ENCODE peak calls at places on chromosomes 12 and 14, in seven cellular contexts. X, W, J, A, Y, D and Q are unnamed samples.

GRCh38 chr12:96766232-96766631 is 140.8 kb upstream of the NEDD1 start:
- DNase-seq in X (no peak), W (no peak), J (no peak), A (no peak), Y (no peak), D (no peak), Q (no peak)

GRCh38 chr12:66066071-66066928 is 64.2 kb downstream of the LLPH start:
- DNase-seq in X (peak; percentile 28), W (no peak), J (no peak), A (no peak), Y (peak; percentile 4), D (no peak), Q (peak; percentile 94)

GRCh38 chr12:53599579-53599978 is 26.6 kb downstream of the ATF7 start:
- DNase-seq in X (no peak), W (no peak), J (no peak), A (no peak), Y (no peak), D (no peak), Q (no peak)

GRCh38 chr14:101173698-101174521 is 270.4 kb upstream of the RTL1 start:
- DNase-seq in X (no peak), W (no peak), J (no peak), A (no peak), Y (no peak), D (no peak), Q (no peak)

GRCh38 chr14:93331375-93332031 is 1.3 kb downstream of the BTBD7 start:
- DNase-seq in X (peak; percentile 39), W (no peak), J (peak; percentile 66), A (no peak), Y (no peak), D (no peak), Q (no peak)

GRCh38 chr14:31038521-31039166 is 12.5 kb upstream of the STRN3 start:
- DNase-seq in X (peak; percentile 64), W (no peak), J (no peak), A (no peak), Y (no peak), D (no peak), Q (no peak)

GRCh38 chr14:34322940-34323418 is 139.1 kb downstream of the SPTSSA start:
- DNase-seq in X (peak; percentile 19), W (peak; percentile 60), J (peak; percentile 52), A (peak; percentile 54), Y (peak; percentile 80), D (peak; percentile 65), Q (peak; percentile 77)

GRCh38 chr12:57377103-57377840 is 53.6 kb downstream of the R3HDM2 start:
- DNase-seq in X (no peak), W (no peak), J (no peak), A (no peak), Y (no peak), D (no peak), Q (no peak)

GRCh38 chr12:15757553-15758255 is 31.5 kb downstream of the EPS8 start:
- DNase-seq in X (peak; percentile 93), W (no peak), J (no peak), A (no peak), Y (no peak), D (no peak), Q (no peak)

GRCh38 chr14:85607571-85608219 is 77.8 kb downstream of the FLRT2 start:
- DNase-seq in X (no peak), W (no peak), J (no peak), A (no peak), Y (no peak), D (no peak), Q (no peak)

GRCh38 chr14:61965030-61965745 is 203.0 kb downstream of the SNAPC1 start:
- DNase-seq in X (no peak), W (no peak), J (no peak), A (no peak), Y (no peak), D (no peak), Q (no peak)

GRCh38 chr12:114809132-114809531 is 125.2 kb upstream of the TBX3 start:
- DNase-seq in X (no peak), W (no peak), J (no peak), A (no peak), Y (no peak), D (no peak), Q (no peak)

GRCh38 chr12:90399317-90399716 is 555.7 kb downstream of the CCER1 start:
- DNase-seq in X (no peak), W (no peak), J (no peak), A (no peak), Y (no peak), D (no peak), Q (no peak)

GRCh38 chr12:24759155-24759554 is 189.7 kb downstream of the BCAT1 start:
- DNase-seq in X (no peak), W (no peak), J (no peak), A (no peak), Y (no peak), D (no peak), Q (no peak)

GRCh38 chr12:42119085-42119633 is 25.5 kb downstream of the GXYLT1 start:
- DNase-seq in X (no peak), W (no peak), J (no peak), A (no peak), Y (no peak), D (no peak), Q (no peak)

GRCh38 chr12:42510823-42511222 is 78.7 kb downstream of the PRICKLE1 start:
- DNase-seq in X (no peak), W (no peak), J (no peak), A (no peak), Y (no peak), D (no peak), Q (no peak)

GRCh38 chr14:104855532-104856090 is 9.5 kb upstream of the CEP170B start:
- DNase-seq in X (no peak), W (no peak), J (no peak), A (no peak), Y (no peak), D (no peak), Q (no peak)

GRCh38 chr14:72961579-72962335 is 35.5 kb downstream of the DCAF4 start:
- DNase-seq in X (peak; percentile 41), W (no peak), J (no peak), A (no peak), Y (no peak), D (no peak), Q (no peak)

GRCh38 chr12:4119157-4119761 is 154.3 kb upstream of the CCND2 start:
- DNase-seq in X (no peak), W (no peak), J (no peak), A (no peak), Y (no peak), D (no peak), Q (no peak)

GRCh38 chr14:22047105-22047504 is 373.5 kb upstream of the OR4E1 start:
- DNase-seq in X (peak; percentile 2), W (no peak), J (no peak), A (no peak), Y (peak; percentile 16), D (no peak), Q (peak; percentile 19)

GRCh38 chr12:123900898-123901376 is 71.7 kb downstream of the CCDC92 start:
- DNase-seq in X (no peak), W (no peak), J (no peak), A (no peak), Y (no peak), D (no peak), Q (no peak)

GRCh38 chr12:49811136-49811535 is 17.1 kb downstream of the NCKAP5L start:
- DNase-seq in X (no peak), W (no peak), J (no peak), A (no peak), Y (no peak), D (no peak), Q (no peak)

GRCh38 chr12:116381744-116382455 is 104.4 kb upstream of the MED13L start:
- DNase-seq in X (peak; percentile 55), W (no peak), J (no peak), A (no peak), Y (peak; percentile 48), D (no peak), Q (no peak)

GRCh38 chr12:109613611-109614455 is 40.2 kb downstream of the MVK start:
- DNase-seq in X (no peak), W (no peak), J (no peak), A (no peak), Y (no peak), D (no peak), Q (no peak)

GRCh38 chr14:100782516-100783320 is 43.2 kb upstream of the MEG3 start:
- DNase-seq in X (no peak), W (peak; percentile 38), J (no peak), A (no peak), Y (no peak), D (no peak), Q (peak; percentile 32)

GRCh38 chr12:96501908-96502307 is 12.5 kb downstream of the CFAP54 start:
- DNase-seq in X (no peak), W (no peak), J (no peak), A (no peak), Y (no peak), D (no peak), Q (no peak)

GRCh38 chr14:90943367-90943766 is 117.1 kb downstream of the RPS6KA5 start:
- DNase-seq in X (no peak), W (no peak), J (no peak), A (no peak), Y (no peak), D (no peak), Q (no peak)

GRCh38 chr12:56271031-56271430 is 4.3 kb downstream of the COQ10A start:
- DNase-seq in X (peak; percentile 43), W (no peak), J (no peak), A (no peak), Y (no peak), D (no peak), Q (peak; percentile 35)

GRCh38 chr14:22002860-22003284 is 329.3 kb upstream of the OR4E1 start:
- DNase-seq in X (no peak), W (no peak), J (peak; percentile 32), A (peak; percentile 14), Y (peak; percentile 15), D (peak; percentile 42), Q (no peak)

GRCh38 chr12:119681953-119682352 is 14.0 kb downstream of the PRKAB1 start:
- DNase-seq in X (peak; percentile 92), W (no peak), J (no peak), A (no peak), Y (no peak), D (no peak), Q (no peak)

GRCh38 chr12:3045494-3045893 is 31.7 kb upstream of the TSPAN9 start:
- DNase-seq in X (no peak), W (no peak), J (no peak), A (no peak), Y (no peak), D (no peak), Q (no peak)

GRCh38 chr14:90743826-90744225 is 72.4 kb downstream of the TTC7B start:
- DNase-seq in X (no peak), W (no peak), J (no peak), A (no peak), Y (no peak), D (no peak), Q (no peak)

GRCh38 chr12:1566449-1567135 is 27.8 kb downstream of the FBXL14 start:
- DNase-seq in X (no peak), W (no peak), J (no peak), A (no peak), Y (no peak), D (no peak), Q (no peak)

GRCh38 chr14:23076785-23077408 is 18.0 kb downstream of the ACIN1 start:
- DNase-seq in X (no peak), W (no peak), J (no peak), A (no peak), Y (no peak), D (no peak), Q (no peak)